ENCODE peak calls at places on chromosomes 7 and 10, in seven cellular contexts. E is CD8-positive, alpha-beta T cell; K is kidney; Q is right cardiac atrium; P is prostate gland; B is heart right ventricle; W is thyroid gland. J is an unnamed sample.

GRCh38 chr7:89661876-89662275 is 492.4 kb upstream of the STEAP1 start:
- DNase-seq in E (no peak), K (no peak), Q (no peak), P (no peak), B (no peak), W (no peak), J (no peak)

GRCh38 chr10:13890233-13890616 is 303.5 kb downstream of the PRPF18 start:
- DNase-seq in E (no peak), K (no peak), Q (no peak), P (no peak), B (no peak), W (no peak), J (no peak)

GRCh38 chr10:96072673-96073072 is 29.3 kb downstream of the CCNJ start:
- DNase-seq in E (no peak), K (no peak), Q (no peak), P (no peak), B (no peak), W (no peak), J (no peak)

GRCh38 chr10:103232772-103233488 is 12.8 kb upstream of the RPEL1 start:
- DNase-seq in E (no peak), K (no peak), Q (no peak), P (no peak), B (no peak), W (no peak), J (no peak)

GRCh38 chr7:21368317-21368716 is 59.6 kb upstream of the SP4 start:
- DNase-seq in E (no peak), K (no peak), Q (no peak), P (no peak), B (no peak), W (no peak), J (no peak)

GRCh38 chr10:24442234-24442633 is 233.3 kb downstream of the KIAA1217 start:
- DNase-seq in E (no peak), K (no peak), Q (no peak), P (no peak), B (no peak), W (no peak), J (no peak)

GRCh38 chr7:121329460-121330052 is 756 bp downstream of the WNT16 start:
- DNase-seq in E (no peak), K (peak; percentile 62), Q (no peak), P (no peak), B (no peak), W (peak; percentile 28), J (peak; percentile 87)

GRCh38 chr10:32054087-32054486 is 2.1 kb downstream of the KIF5B start:
- DNase-seq in E (no peak), K (no peak), Q (no peak), P (peak; percentile 14), B (no peak), W (no peak), J (no peak)

GRCh38 chr10:95560288-95561199 is 627 bp downstream of the SORBS1 start:
- DNase-seq in E (peak; percentile 27), K (peak; percentile 86), Q (peak; percentile 38), P (peak; percentile 56), B (peak; percentile 47), W (peak; percentile 53), J (peak; percentile 90)

GRCh38 chr7:70183278-70183677 is 585.0 kb downstream of the AUTS2 start:
- DNase-seq in E (no peak), K (no peak), Q (no peak), P (no peak), B (no peak), W (no peak), J (no peak)

GRCh38 chr7:88307841-88308240 is 1.1 kb upstream of the STEAP4 start:
- DNase-seq in E (no peak), K (no peak), Q (no peak), P (no peak), B (no peak), W (no peak), J (no peak)

GRCh38 chr10:45373003-45373782 is 823 bp upstream of the ALOX5 start:
- DNase-seq in E (no peak), K (peak; percentile 80), Q (peak; percentile 35), P (no peak), B (peak; percentile 27), W (no peak), J (peak; percentile 89)

GRCh38 chr10:4073912-4074311 is 288.9 kb upstream of the KLF6 start:
- DNase-seq in E (no peak), K (peak; percentile 76), Q (peak; percentile 76), P (no peak), B (peak; percentile 30), W (peak; percentile 31), J (no peak)

GRCh38 chr10:79148452-79149344 is 79.9 kb downstream of the ZMIZ1 start:
- DNase-seq in E (no peak), K (peak; percentile 90), Q (peak; percentile 83), P (peak; percentile 49), B (peak; percentile 86), W (peak; percentile 82), J (peak; percentile 86)

GRCh38 chr10:97503413-97503812 is 4.7 kb downstream of the UBTD1 start:
- DNase-seq in E (no peak), K (no peak), Q (no peak), P (no peak), B (peak; percentile 49), W (peak; percentile 29), J (peak; percentile 63)

GRCh38 chr7:35277359-35277758 is 23.5 kb upstream of the TBX20 start:
- DNase-seq in E (no peak), K (no peak), Q (no peak), P (no peak), B (no peak), W (no peak), J (no peak)

GRCh38 chr10:28878236-28878970 is 201.1 kb downstream of the BAMBI start:
- DNase-seq in E (no peak), K (no peak), Q (no peak), P (no peak), B (no peak), W (no peak), J (no peak)

GRCh38 chr7:28174901-28175661 is 5.5 kb downstream of the JAZF1 start:
- DNase-seq in E (no peak), K (no peak), Q (no peak), P (no peak), B (no peak), W (no peak), J (no peak)

DNA sequence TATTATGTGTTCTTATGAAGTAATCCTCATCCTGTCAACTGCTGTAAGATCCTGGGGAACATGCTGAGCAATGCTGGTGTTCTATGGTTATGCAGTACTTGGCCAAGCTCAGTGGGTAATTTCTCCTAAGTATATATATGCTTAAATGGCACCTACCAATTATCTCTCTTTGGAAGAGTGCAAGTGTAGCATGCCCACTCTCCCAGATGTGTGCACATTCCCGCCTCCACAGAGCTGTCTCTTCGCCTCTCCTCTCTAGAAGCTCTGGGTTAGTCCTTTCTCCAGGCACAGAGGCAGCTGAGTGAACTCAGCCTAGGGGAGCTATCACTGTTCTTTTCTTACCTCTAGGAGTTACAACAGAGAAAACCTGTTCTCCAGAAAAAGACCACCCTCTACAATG is 428.8 kb downstream of the KCNMA1 start:
- DNase-seq in E (no peak), K (no peak), Q (no peak), P (no peak), B (no peak), W (no peak), J (no peak)
- H3K27ac ChIP-seq in E (no peak overlapping the region), K (no peak overlapping the region), Q (no peak overlapping the region), P (no peak overlapping the region), B (no peak overlapping the region), W (no peak overlapping the region), J (no peak overlapping the region)

DNA sequence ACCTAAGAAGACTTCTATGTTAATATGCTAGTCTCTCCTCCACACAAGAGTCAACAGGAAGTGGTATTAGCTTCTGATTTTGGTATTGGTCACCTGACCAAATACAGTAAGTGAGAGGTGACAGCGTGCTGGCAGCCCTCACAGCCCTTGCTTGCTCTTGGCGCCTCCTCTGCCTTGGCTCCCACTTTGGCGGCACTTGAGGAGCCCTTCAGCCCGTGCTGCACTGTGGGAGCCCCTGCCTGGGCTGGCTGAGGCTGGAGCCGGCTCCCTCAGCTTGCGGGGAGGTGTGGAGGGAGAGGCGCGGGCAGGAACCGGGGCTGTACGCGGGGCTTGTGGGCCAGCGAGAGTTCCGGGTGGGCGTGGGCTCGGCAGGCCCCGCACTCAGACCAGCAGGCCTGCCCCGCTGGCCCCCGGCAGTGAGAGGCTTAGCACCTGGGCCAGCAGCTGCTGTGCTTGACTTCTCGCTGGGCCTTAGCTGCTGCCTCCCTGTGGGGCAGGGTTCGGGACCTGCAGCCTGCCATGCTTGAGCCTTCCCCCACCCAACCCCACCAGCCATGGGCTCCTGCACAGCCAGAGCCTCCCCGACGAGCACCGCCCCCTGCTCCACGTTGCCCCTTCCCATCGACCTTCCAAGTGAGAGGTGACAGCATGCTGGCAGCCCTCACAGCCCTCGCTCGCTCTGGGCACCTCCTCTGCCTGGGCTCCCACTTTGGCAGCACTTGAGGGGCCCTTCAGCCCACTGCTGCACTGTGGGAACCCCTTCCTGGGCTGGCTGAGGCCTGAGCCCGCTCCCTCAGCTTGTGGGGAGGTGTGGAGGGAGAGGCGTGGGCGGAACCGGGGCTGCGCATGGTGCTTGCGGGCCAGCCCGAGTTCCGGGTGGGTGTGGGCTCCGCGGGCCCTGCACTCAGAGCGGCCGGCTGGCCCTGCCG is 4.2 kb upstream of the ACSL5 start:
- DNase-seq in E (no peak), K (peak; percentile 68), Q (no peak), P (no peak), B (no peak), W (no peak), J (peak; percentile 85)
- H3K4me1 ChIP-seq in E (peaks cover 22% of the 10 kb centered on the region), K (no peaks in the 10 kb centered on the region), Q (peaks cover 4% of the 10 kb centered on the region), P (no peaks in the 10 kb centered on the region), B (peaks cover 2% of the 10 kb centered on the region), W (no peaks in the 10 kb centered on the region), J (peaks cover 4% of the 10 kb centered on the region)

DNA sequence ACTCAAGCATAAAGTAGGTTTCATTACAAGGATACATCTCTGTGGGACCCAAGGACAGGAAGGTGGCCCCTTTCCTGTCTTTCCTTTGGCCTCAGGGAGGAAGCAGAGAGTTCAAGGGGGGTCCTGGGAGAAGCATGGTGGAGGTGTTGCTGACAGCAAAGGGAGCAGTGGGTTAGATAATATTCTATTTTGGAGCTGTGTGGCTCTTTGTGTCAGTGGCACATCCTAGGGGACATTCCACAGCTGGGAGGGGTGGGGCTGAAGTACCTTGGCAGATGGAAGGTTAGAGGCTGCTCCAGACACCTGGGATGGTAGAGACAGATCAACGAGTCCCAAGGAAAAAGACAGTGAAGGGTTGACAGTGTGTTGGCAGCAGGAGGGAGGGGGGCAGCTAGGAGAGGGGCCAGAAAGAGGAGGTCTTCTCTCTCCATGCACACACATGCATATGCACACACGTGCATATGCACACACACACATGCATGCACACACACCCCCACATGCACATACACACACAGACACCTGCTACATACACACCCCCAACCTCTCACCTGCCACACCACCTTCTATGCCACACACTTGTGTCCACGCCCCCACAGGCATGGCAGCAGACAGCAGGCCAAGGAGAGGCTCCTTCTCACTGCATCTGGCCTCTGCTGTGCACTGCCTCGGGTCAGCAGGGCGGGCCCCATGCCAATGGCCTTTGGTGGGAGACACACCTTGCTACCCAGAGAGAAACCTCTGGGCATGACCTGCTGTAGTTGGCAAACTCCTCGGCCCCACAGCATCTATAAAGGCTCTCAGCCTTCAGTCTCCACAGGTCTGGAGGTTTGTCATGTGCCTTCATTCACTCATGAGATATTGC is 5.6 kb upstream of the POLD2 start:
- DNase-seq in E (no peak), K (peak; percentile 40), Q (peak; percentile 9), P (no peak), B (no peak), W (no peak), J (no peak)
- H3K4me3 ChIP-seq in E (no peak overlapping the region), K (no peak overlapping the region), Q (no peak overlapping the region), P (no peak overlapping the region), B (no peak overlapping the region), W (no peak overlapping the region), J (no peak overlapping the region)

DNA sequence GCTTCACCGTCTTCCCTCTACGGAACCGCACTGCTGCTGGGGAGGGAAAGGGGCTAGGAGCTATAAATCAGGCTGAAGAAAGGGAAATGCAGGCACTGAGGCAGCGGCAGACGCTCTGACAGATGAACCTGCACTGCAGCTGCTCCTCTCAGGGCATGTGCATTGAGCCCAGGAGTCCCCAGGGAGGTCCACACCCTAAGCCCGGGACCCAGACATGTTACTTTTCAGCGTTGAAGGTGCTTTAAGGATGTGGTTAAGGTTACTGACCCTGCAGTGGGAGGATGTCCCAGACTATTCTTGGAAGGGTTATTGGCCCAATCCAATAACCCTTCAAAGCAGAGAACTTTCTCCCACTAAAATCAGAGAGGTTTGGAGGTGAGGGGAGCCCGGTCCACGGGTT is 75.5 kb downstream of the ADARB2 start:
- DNase-seq in E (no peak), K (no peak), Q (no peak), P (no peak), B (no peak), W (no peak), J (peak; percentile 86)
- H3K27ac ChIP-seq in E (no peak overlapping the region), K (no peak overlapping the region), Q (no peak overlapping the region), P (no peak overlapping the region), B (no peak overlapping the region), W (no peak overlapping the region), J (peak overlapping the region; percentile 16)

J was measured in spleen.